ENCODE peak calls at places on chromosomes 4 and X, in ten cellular contexts. D is stimulated activated naive B cell treated with anti-CD40 and anti-IgM and Interleukin-4, amounts not matched to agents 10 μg/mL and 1 μg/mL and 100 μg/mL, for 72 hours; U is NCI-H69; K is stimulated activated CD8-positive, alpha-beta memory T cell treated with anti-CD3 and anti-CD28 coated beads, Interleukin-12 subunit alpha, Interleukin-12 subunit beta, amount 100 ng/mL, for 4 hours; C is stromal cell of bone marrow; V is ELF-1; I is endothelial cell of umbilical vein; F is HT1080; P is fibroblast of mammary gland; M is amygdala. O is an unnamed sample.

GRCh38 chr4:40744218-40744617 is 5.5 kb upstream of the NSUN7 start:
- DNase-seq in M (no peak), I (no peak), P (no peak), F (no peak), D (no peak), U (no peak), C (no peak), V (no peak), K (no peak), O (no peak)

GRCh38 chr4:158630893-158631292 is 40.8 kb downstream of the C4orf46 start:
- DNase-seq in V (no peak), K (no peak), I (peak), C (peak), U (peak), M (no peak), D (no peak), P (peak), F (peak), O (no peak)

GRCh38 chr4:38804654-38805295 is at the start of gene TLR1:
- DNase-seq in I (peak), U (peak), K (no peak), P (peak), C (peak), M (no peak), F (peak), D (no peak), V (no peak), O (no peak)

GRCh38 chr4:109574931-109575804 is 15.1 kb downstream of the MCUB start:
- DNase-seq in I (no peak), D (no peak), P (no peak), C (no peak), K (no peak), M (no peak), U (peak), F (no peak), V (no peak), O (no peak)

GRCh38 chr4:97645437-97645836 is 497.8 kb downstream of the STPG2 start:
- DNase-seq in K (no peak), M (no peak), D (no peak), C (no peak), F (no peak), P (no peak), V (no peak), U (peak), I (no peak), O (no peak)

GRCh38 chrX:68261060-68261672 is 172.1 kb downstream of the OPHN1 start:
- DNase-seq in D (no peak), P (peak), M (no peak), K (no peak), F (peak), V (no peak), I (no peak), C (peak), U (no peak), O (no peak)

GRCh38 chrX:110563276-110563675 is 204.6 kb downstream of the RTL9 start:
- DNase-seq in K (no peak), I (no peak), C (peak), P (peak), M (no peak), F (peak), V (no peak), U (no peak), D (no peak), O (no peak)

GRCh38 chrX:150162141-150162540 is 201.0 kb upstream of the MAMLD1 start:
- DNase-seq in I (no peak), C (no peak), K (no peak), V (peak), F (peak), U (no peak), D (no peak), M (no peak), P (peak), O (no peak)

GRCh38 chr4:164956766-164957643 is 20.5 kb downstream of the TRIM61 start:
- DNase-seq in K (peak), M (peak), V (peak), P (peak), F (peak), U (peak), C (peak), I (peak), D (peak), O (peak)

GRCh38 chr4:159137176-159137575 is 34.3 kb downstream of the RAPGEF2 start:
- DNase-seq in I (no peak), D (no peak), K (no peak), P (no peak), C (no peak), F (no peak), V (no peak), U (peak), M (no peak), O (no peak)

O was measured in GM12864.